ENCODE peak calls at places on chromosome 10, in nine cellular contexts. U is NCI-H460, D is cardiac muscle cell, B is C1 segment of cervical spinal cord, F is left ventricle myocardium superior, T is GM13976, E is NCI-H446 treated with DMSO at 0.1 percent for 48 hours, K is osteoblast, V is nephron progenitor cell. O is an unnamed sample.

GRCh38 chr10:14010083-14010551 is 320.6 kb downstream of the FRMD4A start:
- DNase-seq in U (no peak), D (peak), B (no peak), F (no peak), T (no peak), E (no peak), K (peak), V (peak), O (no peak)

GRCh38 chr10:9602930-9603459 is 1414.7 kb upstream of the CELF2 start:
- DNase-seq in U (no peak), D (no peak), B (no peak), F (no peak), T (no peak), E (no peak), K (no peak), V (no peak), O (no peak)

GRCh38 chr10:118698421-118698820 is 56.3 kb downstream of the CACUL1 start:
- DNase-seq in U (no peak), D (peak), B (no peak), F (no peak), T (peak), E (no peak), K (peak), V (no peak), O (no peak)

GRCh38 chr10:86862786-86863185 is 94.6 kb downstream of the MMRN2 start:
- DNase-seq in U (no peak), D (no peak), B (no peak), F (no peak), T (no peak), E (no peak), K (no peak), V (no peak), O (no peak)

GRCh38 chr10:29955308-29955935 is 104.0 kb downstream of the JCAD start:
- DNase-seq in U (no peak), D (peak), B (no peak), F (no peak), T (no peak), E (no peak), K (no peak), V (no peak), O (no peak)

GRCh38 chr10:6273351-6273750 is 70.6 kb downstream of the PFKFB3 start:
- DNase-seq in U (no peak), D (no peak), B (no peak), F (no peak), T (no peak), E (no peak), K (no peak), V (no peak), O (no peak)

GRCh38 chr10:109920011-109920410 is 3.3 kb downstream of the XPNPEP1 start:
- DNase-seq in U (no peak), D (no peak), B (no peak), F (no peak), T (no peak), E (no peak), K (no peak), V (no peak), O (no peak)

GRCh38 chr10:35696888-35697287 is 54.8 kb upstream of the FZD8 start:
- DNase-seq in U (no peak), D (no peak), B (no peak), F (no peak), T (no peak), E (no peak), K (no peak), V (no peak), O (no peak)

GRCh38 chr10:62018141-62018911 is 116.8 kb downstream of the ARID5B start:
- DNase-seq in U (no peak), D (no peak), B (no peak), F (no peak), T (no peak), E (peak), K (no peak), V (no peak), O (peak)

GRCh38 chr10:184174-184573 is 48.9 kb downstream of the ZMYND11 start:
- DNase-seq in U (no peak), D (no peak), B (no peak), F (no peak), T (no peak), E (no peak), K (no peak), V (no peak), O (no peak)

GRCh38 chr10:63003816-63004453 is 129.2 kb upstream of the NRBF2 start:
- DNase-seq in U (peak), D (peak), B (no peak), F (no peak), T (no peak), E (no peak), K (no peak), V (no peak), O (no peak)

GRCh38 chr10:34049887-34050286 is 715.4 kb upstream of the NRP1 start:
- DNase-seq in U (no peak), D (peak), B (no peak), F (no peak), T (no peak), E (no peak), K (peak), V (no peak), O (no peak)

GRCh38 chr10:3535001-3535400 is 250.0 kb downstream of the KLF6 start:
- DNase-seq in U (no peak), D (no peak), B (no peak), F (no peak), T (no peak), E (no peak), K (no peak), V (no peak), O (no peak)

GRCh38 chr10:62814901-62815372 is 1.2 kb downstream of the EGR2 start:
- DNase-seq in U (no peak), D (peak), B (no peak), F (peak), T (no peak), E (no peak), K (peak), V (peak), O (no peak)

GRCh38 chr10:3482200-3482993 is 302.6 kb downstream of the KLF6 start:
- DNase-seq in U (peak), D (peak), B (no peak), F (no peak), T (peak), E (no peak), K (peak), V (peak), O (peak)

GRCh38 chr10:103476046-103476768 is 2.8 kb downstream of the CALHM3 start:
- DNase-seq in U (no peak), D (peak), B (no peak), F (no peak), T (peak), E (no peak), K (peak), V (peak), O (no peak)

GRCh38 chr10:100886946-100887345 is 25.8 kb upstream of the SLF2 start:
- DNase-seq in U (no peak), D (peak), B (no peak), F (peak), T (no peak), E (no peak), K (no peak), V (no peak), O (no peak)

GRCh38 chr10:18104223-18104872 is 35.9 kb upstream of the CACNB2 start:
- DNase-seq in U (peak), D (peak), B (no peak), F (peak), T (peak), E (no peak), K (no peak), V (peak), O (peak)

O was measured in SK-N-DZ.